ENCODE peak calls at places on chromosomes 7 and 10, in eight cellular contexts. P is RWPE2, J is ovary, V is pancreas, L is body of pancreas, T is HepG2, Q is OCI-LY7, D is A673. K is an unnamed sample. For H3K4me1, the result is how much of the 10 kb centered on the place peaks cover.

GRCh38 chr10:5284311-5285057 is 80.3 kb upstream of the UCN3 start:
- DNase-seq in P (no peak), J (no peak), V (no peak), L (no peak), T (no peak), Q (no peak), D (peak), K (no peak)

GRCh38 chr10:100568937-100569336 is 33.2 kb downstream of the HIF1AN start:
- DNase-seq in P (no peak), J (no peak), V (no peak), L (no peak), T (no peak), Q (no peak), D (no peak), K (no peak)

GRCh38 chr7:42720871-42721835 is 190.7 kb downstream of the C7orf25 start:
- DNase-seq in P (no peak), J (no peak), V (no peak), L (no peak), T (no peak), Q (no peak), D (peak), K (no peak)

GRCh38 chr10:8487346-8487745 is 432.9 kb downstream of the GATA3 start:
- DNase-seq in P (no peak), J (no peak), V (no peak), L (no peak), T (no peak), Q (no peak), D (no peak), K (no peak)

GRCh38 chr10:47370878-47371277 is 13.2 kb downstream of the ZNF488 start:
- DNase-seq in P (peak), J (no peak), V (no peak), L (no peak), T (no peak), Q (no peak), D (no peak), K (peak)

GRCh38 chr10:103668351-103669242 is 175.1 kb downstream of the NEURL1 start:
- DNase-seq in P (no peak), J (peak), V (no peak), L (no peak), T (no peak), Q (no peak), D (no peak), K (peak)

GRCh38 chr7:154387252-154387651 is 335.1 kb downstream of the DPP6 start:
- DNase-seq in P (no peak), J (no peak), V (no peak), L (no peak), T (no peak), Q (no peak), D (no peak), K (no peak)

GRCh38 chr7:155532792-155533119 is 13.6 kb downstream of the CNPY1 start:
- DNase-seq in P (peak), J (no peak), V (peak), L (no peak), T (no peak), Q (no peak), D (no peak), K (no peak)

GRCh38 chr10:117175215-117175900 is 21.9 kb upstream of the KCNK18 start:
- DNase-seq in P (peak), J (peak), V (peak), L (peak), T (no peak), Q (no peak), D (no peak), K (peak)

GRCh38 chr7:2979276-2979675 is 64.4 kb downstream of the CARD11 start:
- DNase-seq in P (no peak), J (no peak), V (peak), L (no peak), T (no peak), Q (peak), D (no peak), K (no peak)

GRCh38 chr7:151142686-151143040 is 24.8 kb downstream of the GBX1 start:
- DNase-seq in P (peak), J (no peak), V (peak), L (peak), T (no peak), Q (no peak), D (no peak), K (no peak)

GRCh38 chr10:73926152-73926764 is 15.3 kb downstream of the PLAU start:
- DNase-seq in P (no peak), J (no peak), V (no peak), L (no peak), T (no peak), Q (no peak), D (no peak), K (no peak)

GRCh38 chr10:73925539-73925938 is 14.6 kb downstream of the PLAU start:
- DNase-seq in P (no peak), J (no peak), V (no peak), L (no peak), T (no peak), Q (peak), D (no peak), K (no peak)

GRCh38 chr10:73923935-73924598 is 13.1 kb downstream of the PLAU start:
- DNase-seq in P (no peak), J (no peak), V (no peak), L (no peak), T (no peak), Q (peak), D (no peak), K (no peak)

GRCh38 chr10:73922864-73923133 is 11.9 kb downstream of the PLAU start:
- DNase-seq in P (no peak), J (no peak), V (no peak), L (no peak), T (no peak), Q (no peak), D (no peak), K (no peak)

GRCh38 chr10:73924935-73925334 is 14.0 kb downstream of the PLAU start:
- DNase-seq in P (no peak), J (no peak), V (no peak), L (no peak), T (no peak), Q (no peak), D (no peak), K (no peak)
- H3K4me3 ChIP-seq in P (no peak), J (no peak), V (no peak), L (no peak), T (no peak), Q (no peak), D (no peak), K (no peak)

GRCh38 chr7:131568953-131569352 is 12.5 kb upstream of the PODXL start:
- DNase-seq in P (no peak), J (no peak), V (no peak), L (no peak), T (no peak), Q (no peak), D (no peak), K (no peak)
- H3K4me1 ChIP-seq in P (under half), J (under half), V (under half), L (under half), T (under half), Q (under half), D (under half), K (under half)

GRCh38 chr10:11880169-11881027 is 57.2 kb downstream of the PROSER2 start:
- DNase-seq in P (no peak), J (no peak), V (no peak), L (no peak), T (no peak), Q (no peak), D (no peak), K (no peak)
- TF ChIP-seq CTCF in P (no peak), J (no peak), V (no peak), L (no peak), T (peak), Q (no peak), D (peak), K (no peak)

GRCh38 chr10:45000764-45001381 is at the start of gene ZNF22:
- DNase-seq in P (no peak), J (peak), V (peak), L (peak), T (no peak), Q (peak), D (peak), K (peak)

GRCh38 chr10:44997105-44997748 is 3.5 kb upstream of the ZNF22 start:
- DNase-seq in P (no peak), J (no peak), V (no peak), L (no peak), T (no peak), Q (no peak), D (no peak), K (no peak)

GRCh38 chr10:45001382-45002148 is 842 bp downstream of the ZNF22 start:
- DNase-seq in P (no peak), J (no peak), V (peak), L (peak), T (no peak), Q (peak), D (peak), K (peak)

GRCh38 chr10:44998146-44998631 is 2.5 kb upstream of the ZNF22 start:
- DNase-seq in P (no peak), J (no peak), V (no peak), L (no peak), T (no peak), Q (no peak), D (no peak), K (no peak)

DNA sequence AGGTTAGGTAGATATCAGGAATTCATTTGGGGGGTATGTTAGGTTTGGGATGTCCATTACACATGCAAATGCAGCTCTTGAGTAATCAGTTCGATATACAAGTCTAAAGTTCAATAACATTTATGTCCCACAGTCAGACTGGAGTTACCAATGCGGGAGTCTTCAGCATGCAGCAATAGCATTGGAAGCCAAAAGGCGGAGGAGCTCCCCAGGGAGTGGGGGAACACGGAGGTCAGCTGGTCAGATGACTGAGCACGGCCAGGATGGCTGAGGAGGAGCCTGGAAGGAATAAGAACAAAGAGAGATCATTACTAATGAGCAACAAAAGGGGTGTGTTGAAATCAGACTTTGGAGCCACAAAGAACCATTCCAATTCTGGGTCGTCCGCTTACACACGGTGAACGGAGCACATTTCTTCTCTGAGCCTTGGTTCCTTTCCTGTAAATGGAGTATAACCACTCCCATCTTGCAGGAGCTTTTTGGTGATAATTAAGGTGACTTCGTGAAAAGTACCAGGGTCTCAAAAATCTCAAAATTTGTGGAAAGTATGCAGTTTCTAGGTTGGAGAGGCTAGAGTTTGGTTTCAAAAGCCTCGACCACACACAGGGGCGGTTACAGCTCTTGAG is 472 bp upstream of the ZNF22 start:
- DNase-seq in P (no peak), J (peak), V (no peak), L (no peak), T (no peak), Q (no peak), D (no peak), K (peak)
- H3K4me3 ChIP-seq in P (peak), J (peak), V (peak), L (no peak), T (no peak), Q (peak), D (peak), K (peak)

GRCh38 chr10:59363446-59363958 is 1.2 kb upstream of the FAM13C start:
- DNase-seq in P (no peak), J (no peak), V (no peak), L (no peak), T (no peak), Q (no peak), D (no peak), K (no peak)

GRCh38 chr10:59362991-59363390 is 642 bp upstream of the FAM13C start:
- DNase-seq in P (no peak), J (peak), V (peak), L (peak), T (no peak), Q (no peak), D (peak), K (peak)

GRCh38 chr10:59360605-59361515 is 1.5 kb downstream of the FAM13C start:
- DNase-seq in P (no peak), J (no peak), V (no peak), L (no peak), T (no peak), Q (no peak), D (peak), K (no peak)

GRCh38 chr10:59361659-59362183 is 628 bp downstream of the FAM13C start:
- DNase-seq in P (no peak), J (no peak), V (no peak), L (no peak), T (peak), Q (no peak), D (peak), K (no peak)

DNA sequence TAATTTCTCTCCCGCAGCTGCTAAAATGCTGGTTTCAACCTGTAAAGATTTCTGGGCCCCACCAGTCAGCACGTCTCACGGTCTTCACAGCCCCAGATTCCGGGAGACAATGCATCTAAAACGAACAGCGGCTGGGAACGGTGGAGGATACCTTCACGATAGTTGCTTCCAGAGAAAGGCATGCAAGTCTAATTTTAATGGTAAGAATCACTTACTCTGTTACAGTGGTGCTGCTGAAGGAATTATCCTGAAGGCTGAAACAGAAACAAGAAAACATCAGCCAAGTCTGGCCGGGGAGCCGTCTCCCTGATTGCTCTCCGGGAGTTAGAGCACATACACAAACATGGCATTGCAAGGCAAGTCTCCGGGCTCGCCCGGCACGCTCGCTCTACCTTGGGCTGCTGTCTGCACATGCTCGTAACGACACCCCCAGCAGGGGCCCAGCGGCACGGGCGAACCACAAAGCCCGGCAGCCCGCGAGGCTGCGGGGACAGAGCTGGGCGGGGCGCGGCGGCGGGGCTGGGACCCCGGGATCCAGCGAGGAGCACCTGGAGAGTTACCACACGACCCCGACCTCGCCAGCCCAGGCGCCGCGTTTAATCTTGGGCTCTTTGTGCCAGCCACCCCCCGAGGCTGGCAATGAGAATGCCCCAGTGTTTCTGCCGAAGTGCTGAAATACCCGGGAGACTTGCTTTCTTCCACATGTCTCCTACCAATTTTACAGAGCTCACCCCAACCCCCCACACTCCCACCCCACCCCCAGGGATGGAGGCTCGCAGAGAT is at the start of gene FAM13C:
- DNase-seq in P (peak), J (peak), V (peak), L (peak), T (peak), Q (no peak), D (peak), K (peak)
- H3K4me1 ChIP-seq in P (under half), J (under half), V (under half), L (under half), T (under half), Q (under half), D (under half), K (under half)

GRCh38 chr7:25353744-25354143 is 125.5 kb upstream of the NPVF start:
- DNase-seq in P (no peak), J (no peak), V (no peak), L (no peak), T (no peak), Q (no peak), D (no peak), K (no peak)
- TF ChIP-seq CTCF in P (no peak), J (no peak), V (no peak), L (no peak), T (no peak), Q (no peak), D (no peak), K (no peak)

DNA sequence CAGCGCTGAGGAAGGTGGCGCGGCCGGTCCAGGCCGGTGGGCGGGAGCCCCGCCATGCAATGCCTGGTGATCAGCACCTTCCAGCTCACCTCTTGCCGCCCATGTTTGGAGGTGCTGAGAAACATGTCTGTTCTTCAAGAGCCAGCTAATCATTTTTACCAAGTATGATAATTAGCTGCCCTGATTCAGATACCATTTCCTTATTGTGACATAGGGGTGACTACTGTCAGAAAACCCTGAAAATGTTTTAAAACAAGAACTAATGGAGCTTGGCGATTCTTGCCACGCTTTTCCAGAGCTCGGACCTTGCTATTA is 33.5 kb upstream of the SFTPD start:
- DNase-seq in P (no peak), J (no peak), V (no peak), L (no peak), T (no peak), Q (no peak), D (no peak), K (no peak)
- H3K4me3 ChIP-seq in P (peak), J (peak), V (peak), L (no peak), T (peak), Q (no peak), D (peak), K (peak)

DNA sequence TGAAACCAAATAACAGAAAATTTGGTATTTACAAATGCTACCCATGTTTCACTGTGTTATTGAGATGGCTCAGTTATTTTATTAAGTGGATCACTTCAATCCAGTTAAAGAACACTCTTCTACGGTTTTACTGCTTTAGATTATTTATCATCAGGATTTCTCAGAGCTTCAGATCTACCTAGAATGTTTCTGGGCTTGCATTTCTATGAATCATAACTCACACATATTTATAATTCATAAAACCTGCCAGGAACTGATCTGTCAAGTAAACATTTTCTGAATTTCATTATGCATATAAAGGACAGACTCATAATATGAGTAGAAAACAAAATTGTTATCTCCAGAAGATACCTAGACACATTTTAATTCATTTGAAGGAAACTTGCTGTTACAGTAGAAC is 1172.3 kb upstream of the LRRTM3 start:
- DNase-seq in P (no peak), J (no peak), V (no peak), L (no peak), T (no peak), Q (no peak), D (no peak), K (no peak)
- H3K4me1 ChIP-seq in P (under half), J (under half), V (under half), L (under half), T (under half), Q (under half), D (under half), K (under half)

GRCh38 chr10:72239409-72239808 is 23.3 kb upstream of the ASCC1 start:
- DNase-seq in P (no peak), J (no peak), V (no peak), L (no peak), T (no peak), Q (no peak), D (no peak), K (no peak)
- TF ChIP-seq CTCF in P (no peak), J (no peak), V (no peak), L (no peak), T (no peak), Q (no peak), D (no peak), K (no peak)

K was measured in colonic mucosa.